ENCODE peak calls at places on chromosomes 16 and 17, in seven cellular contexts. C is posterior cingulate gyrus; W is tibial nerve; G is GDM1; N is lower lobe of right lung; F is activated CD4-positive, CD25-positive, alpha-beta regulatory T cell treated with anti-CD3 and anti-CD28 coated beads, Interleukin-2, amount 50 U/mL, for 16 hours; E is stimulated activated CD4-positive, alpha-beta T cell treated with anti-CD3 and anti-CD28 coated beads, Interleukin-2, amount 100 ng/mL, for 48 hours. U is an unnamed sample.

GRCh38 chr16:85518398-85519049 is 94.6 kb upstream of the GSE1 start:
- DNase-seq in C (no peak), W (no peak), N (no peak), E (no peak), G (no peak), F (no peak), U (no peak)

GRCh38 chr17:4501295-4501949 is 2.7 kb downstream of the SPNS2 start:
- DNase-seq in C (no peak), W (no peak), G (peak), F (no peak), N (no peak), E (no peak), U (no peak)

GRCh38 chr17:35749560-35750412 is 3.3 kb downstream of the GAS2L2 start:
- DNase-seq in G (no peak), C (peak), F (no peak), E (no peak), N (no peak), W (no peak), U (no peak)

GRCh38 chr17:72749119-72749572 is 343.3 kb downstream of the SLC39A11 start:
- DNase-seq in E (no peak), C (no peak), G (no peak), F (no peak), N (no peak), W (no peak), U (no peak)

GRCh38 chr16:85531516-85531915 is 81.6 kb upstream of the GSE1 start:
- DNase-seq in F (no peak), G (no peak), N (no peak), E (no peak), W (no peak), C (no peak), U (no peak)

GRCh38 chr16:27053996-27054395 is 12.7 kb upstream of the C16orf82 start:
- DNase-seq in E (no peak), F (no peak), W (no peak), C (no peak), G (no peak), N (no peak), U (no peak)

GRCh38 chr17:64682261-64683181 is 20.4 kb upstream of the SMURF2 start:
- DNase-seq in N (no peak), C (no peak), F (no peak), W (no peak), G (no peak), E (no peak), U (no peak)

GRCh38 chr16:55240933-55241332 is 83.1 kb upstream of the IRX6 start:
- DNase-seq in C (no peak), G (no peak), E (no peak), N (no peak), F (no peak), W (no peak), U (no peak)

GRCh38 chr17:79572136-79572915 is 38.5 kb downstream of the RBFOX3 start:
- DNase-seq in C (peak), F (no peak), G (no peak), W (no peak), N (peak), E (no peak), U (no peak)

GRCh38 chr17:45581860-45582259 is 91.3 kb upstream of the PLEKHM1 start:
- DNase-seq in E (no peak), C (no peak), W (no peak), G (no peak), N (no peak), F (no peak), U (no peak)

GRCh38 chr17:81217531-81217930 is 5.2 kb downstream of the CEP131 start:
- DNase-seq in W (no peak), N (no peak), E (no peak), F (no peak), G (no peak), C (no peak), U (no peak)

GRCh38 chr16:3554351-3554928 is 22.8 kb downstream of the NLRC3 start:
- DNase-seq in N (no peak), F (no peak), E (no peak), W (no peak), C (no peak), G (no peak), U (no peak)

GRCh38 chr17:64277831-64278562 is 14.9 kb upstream of the TEX2 start:
- DNase-seq in F (no peak), W (no peak), E (no peak), N (no peak), G (no peak), C (no peak), U (no peak)

GRCh38 chr16:2480948-2481347 is 6.0 kb downstream of the TBC1D24 start:
- DNase-seq in E (no peak), F (no peak), W (no peak), G (no peak), C (no peak), N (peak), U (no peak)

GRCh38 chr16:20799599-20799998 is 6.7 kb downstream of the ERI2 start:
- DNase-seq in C (no peak), E (no peak), N (no peak), W (no peak), F (no peak), G (no peak), U (no peak)

GRCh38 chr17:3956558-3956957 is 7.7 kb downstream of the ATP2A3 start:
- DNase-seq in W (no peak), G (no peak), C (no peak), E (no peak), F (no peak), N (no peak), U (no peak)

GRCh38 chr17:76134911-76135809 is 5.9 kb downstream of the FOXJ1 start:
- DNase-seq in G (no peak), N (no peak), F (no peak), E (no peak), W (no peak), C (no peak), U (no peak)

GRCh38 chr17:44376124-44376523 is 12.5 kb upstream of the FAM171A2 start:
- DNase-seq in G (no peak), W (no peak), C (peak), N (no peak), E (peak), F (no peak), U (peak)

GRCh38 chr17:65522751-65523404 is 38.6 kb downstream of the AXIN2 start:
- DNase-seq in F (no peak), G (no peak), W (no peak), C (no peak), E (no peak), N (no peak), U (no peak)

GRCh38 chr17:81582341-81582740 is 30.2 kb upstream of the FAAP100 start:
- DNase-seq in E (no peak), F (no peak), G (no peak), W (no peak), C (no peak), N (no peak), U (no peak)

GRCh38 chr16:85431431-85432124 is 181.5 kb upstream of the GSE1 start:
- DNase-seq in G (no peak), N (peak), F (no peak), W (no peak), E (no peak), C (peak), U (no peak)

GRCh38 chr16:3580686-3581085 is 3.5 kb upstream of the NLRC3 start:
- DNase-seq in G (no peak), C (peak), N (no peak), W (no peak), F (no peak), E (no peak), U (no peak)

GRCh38 chr17:47905221-47905733 is 9.2 kb downstream of the SP2 start:
- DNase-seq in C (peak), G (no peak), N (peak), F (no peak), E (no peak), W (peak), U (peak)

GRCh38 chr17:68457168-68457538 is at the start of gene WIPI1:
- DNase-seq in G (no peak), C (peak), F (no peak), W (no peak), N (peak), E (no peak), U (no peak)